ENCODE peak calls at places on chromosomes 7 and 10, in nine cellular contexts. One of them, this sample, is unnamed.

GRCh38 chr10:101244321-101245050 is 15.2 kb upstream of the LBX1 start:
- DNase-seq in Kasumi-1: peak
- DNase-seq in naive thymus-derived CD8-positive, alpha-beta T cell: no peak
- DNase-seq in stimulated activated CD8-positive, alpha-beta memory T cell treated with anti-CD3 and anti-CD28 coated beads, Interleukin-4, amount 100 ng/mL, for 1 hour: no peak
- DNase-seq in stimulated activated CD4-positive, alpha-beta T cell treated with anti-CD3 and anti-CD28 coated beads, TNF-alpha, amount 100 ng/mL, for 1 hour: no peak
- DNase-seq in ACHN: no peak
- DNase-seq in right atrium auricular region: no peak
- DNase-seq in HEK293T: no peak
- DNase-seq in posterior vena cava: no peak
- DNase-seq in this sample: no peak

GRCh38 chr10:128708182-128708581 is 582.0 kb upstream of the MKI67 start:
- DNase-seq in Kasumi-1: no peak
- DNase-seq in naive thymus-derived CD8-positive, alpha-beta T cell: no peak
- DNase-seq in stimulated activated CD8-positive, alpha-beta memory T cell treated with anti-CD3 and anti-CD28 coated beads, Interleukin-4, amount 100 ng/mL, for 1 hour: no peak
- DNase-seq in stimulated activated CD4-positive, alpha-beta T cell treated with anti-CD3 and anti-CD28 coated beads, TNF-alpha, amount 100 ng/mL, for 1 hour: no peak
- DNase-seq in ACHN: no peak
- DNase-seq in right atrium auricular region: no peak
- DNase-seq in HEK293T: no peak
- DNase-seq in posterior vena cava: no peak
- DNase-seq in this sample: no peak

GRCh38 chr7:96903906-96904305 is 101.4 kb upstream of the DLX6 start:
- DNase-seq in Kasumi-1: no peak
- DNase-seq in naive thymus-derived CD8-positive, alpha-beta T cell: no peak
- DNase-seq in stimulated activated CD8-positive, alpha-beta memory T cell treated with anti-CD3 and anti-CD28 coated beads, Interleukin-4, amount 100 ng/mL, for 1 hour: no peak
- DNase-seq in stimulated activated CD4-positive, alpha-beta T cell treated with anti-CD3 and anti-CD28 coated beads, TNF-alpha, amount 100 ng/mL, for 1 hour: no peak
- DNase-seq in ACHN: no peak
- DNase-seq in right atrium auricular region: no peak
- DNase-seq in HEK293T: no peak
- DNase-seq in posterior vena cava: no peak
- DNase-seq in this sample: no peak

GRCh38 chr7:128431754-128432153 is 22.0 kb upstream of the IMPDH1 start:
- DNase-seq in Kasumi-1: no peak
- DNase-seq in naive thymus-derived CD8-positive, alpha-beta T cell: no peak
- DNase-seq in stimulated activated CD8-positive, alpha-beta memory T cell treated with anti-CD3 and anti-CD28 coated beads, Interleukin-4, amount 100 ng/mL, for 1 hour: no peak
- DNase-seq in stimulated activated CD4-positive, alpha-beta T cell treated with anti-CD3 and anti-CD28 coated beads, TNF-alpha, amount 100 ng/mL, for 1 hour: no peak
- DNase-seq in ACHN: no peak
- DNase-seq in right atrium auricular region: no peak
- DNase-seq in HEK293T: no peak
- DNase-seq in posterior vena cava: no peak
- DNase-seq in this sample: no peak

GRCh38 chr10:55897436-55897835 is 463.6 kb downstream of the ZWINT start:
- DNase-seq in Kasumi-1: no peak
- DNase-seq in naive thymus-derived CD8-positive, alpha-beta T cell: no peak
- DNase-seq in stimulated activated CD8-positive, alpha-beta memory T cell treated with anti-CD3 and anti-CD28 coated beads, Interleukin-4, amount 100 ng/mL, for 1 hour: no peak
- DNase-seq in stimulated activated CD4-positive, alpha-beta T cell treated with anti-CD3 and anti-CD28 coated beads, TNF-alpha, amount 100 ng/mL, for 1 hour: no peak
- DNase-seq in ACHN: no peak
- DNase-seq in right atrium auricular region: no peak
- DNase-seq in HEK293T: no peak
- DNase-seq in posterior vena cava: peak
- DNase-seq in this sample: no peak

GRCh38 chr10:81130014-81130413 is 592.3 kb downstream of the SH2D4B start:
- DNase-seq in Kasumi-1: no peak
- DNase-seq in naive thymus-derived CD8-positive, alpha-beta T cell: no peak
- DNase-seq in stimulated activated CD8-positive, alpha-beta memory T cell treated with anti-CD3 and anti-CD28 coated beads, Interleukin-4, amount 100 ng/mL, for 1 hour: no peak
- DNase-seq in stimulated activated CD4-positive, alpha-beta T cell treated with anti-CD3 and anti-CD28 coated beads, TNF-alpha, amount 100 ng/mL, for 1 hour: no peak
- DNase-seq in ACHN: no peak
- DNase-seq in right atrium auricular region: no peak
- DNase-seq in HEK293T: no peak
- DNase-seq in posterior vena cava: no peak
- DNase-seq in this sample: no peak

GRCh38 chr7:4168041-4168440 is 514.1 kb upstream of the FOXK1 start:
- DNase-seq in Kasumi-1: no peak
- DNase-seq in naive thymus-derived CD8-positive, alpha-beta T cell: no peak
- DNase-seq in stimulated activated CD8-positive, alpha-beta memory T cell treated with anti-CD3 and anti-CD28 coated beads, Interleukin-4, amount 100 ng/mL, for 1 hour: no peak
- DNase-seq in stimulated activated CD4-positive, alpha-beta T cell treated with anti-CD3 and anti-CD28 coated beads, TNF-alpha, amount 100 ng/mL, for 1 hour: no peak
- DNase-seq in ACHN: no peak
- DNase-seq in right atrium auricular region: no peak
- DNase-seq in HEK293T: no peak
- DNase-seq in posterior vena cava: no peak
- DNase-seq in this sample: no peak

GRCh38 chr10:76336213-76336963 is 905.0 kb downstream of the LRMDA start:
- DNase-seq in Kasumi-1: no peak
- DNase-seq in naive thymus-derived CD8-positive, alpha-beta T cell: no peak
- DNase-seq in stimulated activated CD8-positive, alpha-beta memory T cell treated with anti-CD3 and anti-CD28 coated beads, Interleukin-4, amount 100 ng/mL, for 1 hour: no peak
- DNase-seq in stimulated activated CD4-positive, alpha-beta T cell treated with anti-CD3 and anti-CD28 coated beads, TNF-alpha, amount 100 ng/mL, for 1 hour: no peak
- DNase-seq in ACHN: no peak
- DNase-seq in right atrium auricular region: no peak
- DNase-seq in HEK293T: no peak
- DNase-seq in posterior vena cava: no peak
- DNase-seq in this sample: no peak

GRCh38 chr7:2638224-2638991 is 6.6 kb downstream of the TTYH3 start:
- DNase-seq in Kasumi-1: no peak
- DNase-seq in naive thymus-derived CD8-positive, alpha-beta T cell: no peak
- DNase-seq in stimulated activated CD8-positive, alpha-beta memory T cell treated with anti-CD3 and anti-CD28 coated beads, Interleukin-4, amount 100 ng/mL, for 1 hour: no peak
- DNase-seq in stimulated activated CD4-positive, alpha-beta T cell treated with anti-CD3 and anti-CD28 coated beads, TNF-alpha, amount 100 ng/mL, for 1 hour: no peak
- DNase-seq in ACHN: peak
- DNase-seq in right atrium auricular region: no peak
- DNase-seq in HEK293T: no peak
- DNase-seq in posterior vena cava: peak
- DNase-seq in this sample: no peak

GRCh38 chr7:88357295-88357694 is 50.6 kb upstream of the STEAP4 start:
- DNase-seq in Kasumi-1: peak
- DNase-seq in naive thymus-derived CD8-positive, alpha-beta T cell: no peak
- DNase-seq in stimulated activated CD8-positive, alpha-beta memory T cell treated with anti-CD3 and anti-CD28 coated beads, Interleukin-4, amount 100 ng/mL, for 1 hour: no peak
- DNase-seq in stimulated activated CD4-positive, alpha-beta T cell treated with anti-CD3 and anti-CD28 coated beads, TNF-alpha, amount 100 ng/mL, for 1 hour: no peak
- DNase-seq in ACHN: peak
- DNase-seq in right atrium auricular region: no peak
- DNase-seq in HEK293T: peak
- DNase-seq in posterior vena cava: no peak
- DNase-seq in this sample: peak

GRCh38 chr7:121442845-121443244 is 46.7 kb upstream of the FAM3C start:
- DNase-seq in Kasumi-1: no peak
- DNase-seq in naive thymus-derived CD8-positive, alpha-beta T cell: no peak
- DNase-seq in stimulated activated CD8-positive, alpha-beta memory T cell treated with anti-CD3 and anti-CD28 coated beads, Interleukin-4, amount 100 ng/mL, for 1 hour: no peak
- DNase-seq in stimulated activated CD4-positive, alpha-beta T cell treated with anti-CD3 and anti-CD28 coated beads, TNF-alpha, amount 100 ng/mL, for 1 hour: no peak
- DNase-seq in ACHN: no peak
- DNase-seq in right atrium auricular region: no peak
- DNase-seq in HEK293T: no peak
- DNase-seq in posterior vena cava: no peak
- DNase-seq in this sample: peak

GRCh38 chr7:127349881-127350280 is 42.6 kb downstream of the ZNF800 start:
- DNase-seq in Kasumi-1: no peak
- DNase-seq in naive thymus-derived CD8-positive, alpha-beta T cell: no peak
- DNase-seq in stimulated activated CD8-positive, alpha-beta memory T cell treated with anti-CD3 and anti-CD28 coated beads, Interleukin-4, amount 100 ng/mL, for 1 hour: no peak
- DNase-seq in stimulated activated CD4-positive, alpha-beta T cell treated with anti-CD3 and anti-CD28 coated beads, TNF-alpha, amount 100 ng/mL, for 1 hour: no peak
- DNase-seq in ACHN: no peak
- DNase-seq in right atrium auricular region: no peak
- DNase-seq in HEK293T: no peak
- DNase-seq in posterior vena cava: no peak
- DNase-seq in this sample: no peak

GRCh38 chr7:113100091-113100723 is 13.6 kb upstream of the GPR85 start:
- DNase-seq in Kasumi-1: no peak
- DNase-seq in naive thymus-derived CD8-positive, alpha-beta T cell: no peak
- DNase-seq in stimulated activated CD8-positive, alpha-beta memory T cell treated with anti-CD3 and anti-CD28 coated beads, Interleukin-4, amount 100 ng/mL, for 1 hour: no peak
- DNase-seq in stimulated activated CD4-positive, alpha-beta T cell treated with anti-CD3 and anti-CD28 coated beads, TNF-alpha, amount 100 ng/mL, for 1 hour: no peak
- DNase-seq in ACHN: no peak
- DNase-seq in right atrium auricular region: no peak
- DNase-seq in HEK293T: no peak
- DNase-seq in posterior vena cava: no peak
- DNase-seq in this sample: no peak

GRCh38 chr10:91797077-91797690 is 1.0 kb upstream of the TNKS2 start:
- DNase-seq in Kasumi-1: no peak
- DNase-seq in naive thymus-derived CD8-positive, alpha-beta T cell: no peak
- DNase-seq in stimulated activated CD8-positive, alpha-beta memory T cell treated with anti-CD3 and anti-CD28 coated beads, Interleukin-4, amount 100 ng/mL, for 1 hour: no peak
- DNase-seq in stimulated activated CD4-positive, alpha-beta T cell treated with anti-CD3 and anti-CD28 coated beads, TNF-alpha, amount 100 ng/mL, for 1 hour: no peak
- DNase-seq in ACHN: no peak
- DNase-seq in right atrium auricular region: no peak
- DNase-seq in HEK293T: no peak
- DNase-seq in posterior vena cava: no peak
- DNase-seq in this sample: no peak